ENCODE peak calls at places on chromosomes 4 and X, in eight cellular contexts. R is tibial artery, C is mesendoderm, E is fibroblast of lung, M is left ventricle myocardium inferior, D is stomach, T is spleen, P is right lobe of liver. F is an unnamed sample.

GRCh38 chrX:17595456-17596035 is 141.7 kb upstream of the SCML1 start:
- DNase-seq in R (no peak), M (no peak), E (peak; percentile 88), P (no peak), D (no peak), T (no peak), C (no peak), F (no peak)

GRCh38 chrX:50081282-50081955 is 119.4 kb downstream of the AKAP4 start:
- DNase-seq in E (no peak), M (peak; percentile 19), T (no peak), R (no peak), P (peak; percentile 66), D (peak; percentile 54), C (peak; percentile 56), F (peak; percentile 36)

GRCh38 chr4:54509057-54509456 is 148.7 kb upstream of the KIT start:
- DNase-seq in T (no peak), D (peak; percentile 58), R (no peak), M (no peak), E (no peak), C (no peak), P (no peak), F (no peak)

GRCh38 chr4:14566518-14566917 is 435.8 kb upstream of the CPEB2 start:
- DNase-seq in E (peak; percentile 50), R (no peak), P (no peak), C (no peak), D (no peak), M (no peak), T (no peak), F (no peak)

GRCh38 chrX:57932266-57932665 is 22.0 kb upstream of the ZXDA start:
- DNase-seq in E (no peak), D (no peak), T (no peak), P (no peak), C (no peak), M (no peak), R (no peak), F (no peak)

GRCh38 chr4:149754526-149754925 is 61.1 kb downstream of the IQCM start:
- DNase-seq in D (no peak), M (no peak), C (peak; percentile 76), P (no peak), E (peak; percentile 55), T (no peak), R (no peak), F (no peak)

GRCh38 chr4:115852767-115853091 is 739.3 kb upstream of the NDST4 start:
- DNase-seq in M (no peak), E (no peak), P (no peak), C (peak; percentile 2), D (no peak), R (no peak), T (no peak), F (no peak)

GRCh38 chrX:2924151-2924550 is 5.0 kb downstream of the ARSD start:
- DNase-seq in D (no peak), R (no peak), C (no peak), E (no peak), M (no peak), P (no peak), T (no peak), F (no peak)

GRCh38 chr4:144782345-144782744 is 136.4 kb downstream of the HHIP start:
- DNase-seq in C (no peak), D (no peak), R (no peak), M (no peak), T (no peak), P (no peak), E (peak; percentile 64), F (no peak)

GRCh38 chrX:29858714-29859113 is 356.6 kb upstream of the MAGEB2 start:
- DNase-seq in T (no peak), D (no peak), C (no peak), P (no peak), M (no peak), R (no peak), E (peak; percentile 66), F (no peak)

GRCh38 chr4:2837110-2837903 is 6.3 kb upstream of the ADD1 start:
- DNase-seq in M (no peak), R (peak; percentile 54), C (no peak), E (no peak), P (peak; percentile 68), T (no peak), D (peak; percentile 22), F (no peak)

GRCh38 chr4:2839060-2839459 is 4.6 kb upstream of the ADD1 start:
- DNase-seq in D (no peak), C (no peak), M (no peak), R (no peak), P (no peak), T (no peak), E (no peak), F (no peak)

GRCh38 chr4:2836391-2836859 is 7.2 kb upstream of the ADD1 start:
- DNase-seq in C (no peak), D (peak; percentile 19), E (no peak), T (no peak), R (peak; percentile 51), M (peak; percentile 13), P (peak; percentile 47), F (no peak)

GRCh38 chr4:2835978-2836377 is 7.7 kb upstream of the ADD1 start:
- DNase-seq in R (no peak), T (peak; percentile 82), E (no peak), M (peak; percentile 11), C (no peak), P (peak; percentile 51), D (peak; percentile 19), F (no peak)

GRCh38 chr4:2837904-2838496 is 5.6 kb upstream of the ADD1 start:
- DNase-seq in D (peak; percentile 37), R (peak; percentile 70), T (peak; percentile 94), P (no peak), C (no peak), M (no peak), E (peak; percentile 37), F (no peak)
- H3K4me1 ChIP-seq in D (peaks cover 33% of the 10 kb centered on the region), R (peaks cover 23% of the 10 kb centered on the region), T (peaks cover 87% of the 10 kb centered on the region), P (peaks cover 9% of the 10 kb centered on the region), C (peaks cover 6% of the 10 kb centered on the region), M (peaks cover 49% of the 10 kb centered on the region), E (peaks cover 9% of the 10 kb centered on the region), F (no peaks in the 10 kb centered on the region)

DNA sequence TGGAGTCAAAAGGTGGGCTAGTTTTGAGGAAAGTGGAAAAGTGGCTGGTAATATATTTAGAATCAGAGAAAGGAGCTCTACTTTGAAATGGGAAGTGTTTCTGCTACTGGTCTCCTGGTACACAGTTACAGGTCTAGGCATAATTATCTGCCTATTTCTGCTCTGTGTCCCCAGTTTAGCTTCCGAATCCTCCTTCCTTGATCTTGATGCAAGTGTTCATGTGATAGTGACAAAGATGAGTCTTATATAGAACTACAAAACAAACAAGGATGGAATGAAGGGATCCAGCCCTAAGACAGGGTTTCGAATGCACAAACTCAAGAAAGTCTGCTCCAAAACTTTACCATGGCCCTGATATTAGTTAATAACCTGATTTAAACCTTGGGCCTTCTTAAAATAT is 580.2 kb downstream of the INPP4B start:
- DNase-seq in P (no peak), M (no peak), T (no peak), C (no peak), D (no peak), E (no peak), R (no peak), F (no peak)
- H3K27ac ChIP-seq in P (no peak overlapping the region), M (peak overlapping the region; percentile 77), T (no peak overlapping the region), C (no peak overlapping the region), D (no peak overlapping the region), E (peak overlapping the region; percentile 83), R (peak overlapping the region; percentile 8), F (no peak overlapping the region)

GRCh38 chrX:133697656-133698055 is 282.4 kb upstream of the GPC4 start:
- DNase-seq in R (no peak), T (no peak), M (no peak), E (no peak), D (no peak), C (no peak), P (no peak), F (no peak)
- H3K4me1 ChIP-seq in R (no peaks in the 10 kb centered on the region), T (no peaks in the 10 kb centered on the region), M (no peaks in the 10 kb centered on the region), E (no peaks in the 10 kb centered on the region), D (no peaks in the 10 kb centered on the region), C (peaks cover 2% of the 10 kb centered on the region), P (no peaks in the 10 kb centered on the region), F (no peaks in the 10 kb centered on the region)

GRCh38 chr4:146256328-146256727 is 42.0 kb downstream of the REELD1 start:
- DNase-seq in C (no peak), T (no peak), E (no peak), P (no peak), M (no peak), R (no peak), D (no peak), F (no peak)
- H3K27ac ChIP-seq in C (no peak overlapping the region), T (peak overlapping the region; percentile 22), E (peak overlapping the region; percentile 28), P (no peak overlapping the region), M (no peak overlapping the region), R (no peak overlapping the region), D (peak overlapping the region; percentile 56), F (no peak overlapping the region)

DNA sequence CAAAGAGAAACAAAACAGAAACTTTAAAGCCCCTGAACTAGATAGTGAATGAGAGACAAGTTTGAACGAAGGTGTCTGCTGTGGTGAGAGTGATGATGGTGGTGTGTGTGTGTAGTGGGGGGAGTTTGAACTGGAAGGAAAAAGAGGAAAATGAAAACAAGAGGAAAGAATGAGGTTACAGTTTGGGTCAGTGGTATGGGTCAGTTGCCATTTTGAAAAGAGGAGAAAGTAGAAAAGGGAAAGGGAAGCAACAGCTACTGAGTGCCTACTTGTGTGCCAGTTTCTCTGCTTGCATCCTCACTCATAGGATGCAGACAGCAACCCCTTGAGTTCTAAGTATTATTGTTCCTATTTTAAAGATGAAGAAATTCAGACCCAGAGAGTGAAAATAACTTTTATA is 26.0 kb downstream of the NHSL2 start:
- DNase-seq in C (no peak), D (no peak), T (no peak), P (no peak), E (no peak), M (no peak), R (no peak), F (no peak)
- H3K4me1 ChIP-seq in C (peaks cover 2% of the 10 kb centered on the region), D (no peaks in the 10 kb centered on the region), T (no peaks in the 10 kb centered on the region), P (no peaks in the 10 kb centered on the region), E (no peaks in the 10 kb centered on the region), M (no peaks in the 10 kb centered on the region), R (no peaks in the 10 kb centered on the region), F (no peaks in the 10 kb centered on the region)

DNA sequence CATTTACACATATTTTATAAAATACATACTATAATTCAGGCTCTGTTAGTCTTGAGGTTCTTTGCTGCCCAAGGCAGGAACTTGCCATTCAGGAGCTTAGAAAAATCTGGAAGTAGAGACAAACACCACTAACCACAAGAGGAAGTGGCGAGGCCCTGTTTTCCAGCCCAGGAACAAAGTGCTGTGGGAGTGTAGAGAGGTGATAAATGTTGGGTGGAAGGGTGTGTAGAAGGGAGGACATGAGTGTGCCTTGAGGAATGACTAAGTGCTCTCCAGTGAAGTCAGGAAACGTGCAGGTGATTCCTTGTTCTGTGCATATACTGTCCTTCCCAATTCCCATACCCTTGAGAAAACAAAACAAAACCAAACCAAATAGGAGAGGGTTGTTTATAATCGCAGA is 83.1 kb downstream of the GPAT3 start:
- DNase-seq in E (peak; percentile 71), T (no peak), C (peak; percentile 20), R (no peak), P (no peak), M (no peak), D (peak; percentile 46), F (peak; percentile 62)
- H3K27ac ChIP-seq in E (peak overlapping the region; percentile 46), T (no peak overlapping the region), C (no peak overlapping the region), R (no peak overlapping the region), P (no peak overlapping the region), M (peak overlapping the region; percentile 91), D (peak overlapping the region; percentile 77), F (peak overlapping the region; percentile 42)

GRCh38 chr4:170464614-170465197 is 374.9 kb upstream of the AADAT start:
- DNase-seq in C (peak; percentile 64), D (no peak), M (no peak), T (no peak), E (no peak), P (no peak), R (no peak), F (no peak)
- H3K4me1 ChIP-seq in C (peaks cover 2% of the 10 kb centered on the region), D (no peaks in the 10 kb centered on the region), M (no peaks in the 10 kb centered on the region), T (no peaks in the 10 kb centered on the region), E (no peaks in the 10 kb centered on the region), P (no peaks in the 10 kb centered on the region), R (no peaks in the 10 kb centered on the region), F (no peaks in the 10 kb centered on the region)

GRCh38 chrX:21972721-21973120 is 32.2 kb downstream of the SMS start:
- DNase-seq in R (no peak), C (peak; percentile 62), P (no peak), E (peak; percentile 93), D (no peak), M (no peak), T (no peak), F (no peak)
- H3K27ac ChIP-seq in R (peak overlapping the region; percentile 35), C (no peak overlapping the region), P (no peak overlapping the region), E (peak overlapping the region; percentile 10), D (peak overlapping the region; percentile 57), M (no peak overlapping the region), T (peak overlapping the region; percentile 71), F (peak overlapping the region; percentile 35)

F was measured in colonic mucosa.